ENCODE peak calls at places on chromosomes 12 and 14, in five cellular contexts. One of them, this sample, is unnamed. For H3K4me1, the result is how much of the 10 kb centered on the place peaks cover.

GRCh38 chr12:100904270-100904669 is 109.7 kb downstream of the ANO4 start:
- DNase-seq in HepG2: no peak
- DNase-seq in H1: no peak
- DNase-seq in GM12878: no peak
- DNase-seq in K562: no peak
- DNase-seq in this sample: no peak

GRCh38 chr14:47919994-47920393 is 244.6 kb upstream of the MDGA2 start:
- DNase-seq in H1: no peak
- DNase-seq in HepG2: no peak
- DNase-seq in GM12878: no peak
- DNase-seq in K562: no peak
- DNase-seq in this sample: no peak

GRCh38 chr14:52369305-52369781 is 55.2 kb downstream of the PTGER2 start:
- DNase-seq in GM12878: no peak
- DNase-seq in K562: no peak
- DNase-seq in HepG2: no peak
- DNase-seq in H1: no peak
- DNase-seq in this sample: no peak

GRCh38 chr14:41642402-41643195 is 35.9 kb downstream of the LRFN5 start:
- DNase-seq in HepG2: no peak
- DNase-seq in K562: no peak
- DNase-seq in GM12878: no peak
- DNase-seq in H1: peak
- DNase-seq in this sample: peak

GRCh38 chr14:71169028-71169427 is 261.8 kb downstream of the PCNX1 start:
- DNase-seq in GM12878: no peak
- DNase-seq in HepG2: no peak
- DNase-seq in H1: no peak
- DNase-seq in K562: peak
- DNase-seq in this sample: no peak

GRCh38 chr12:1574863-1575254 is 19.5 kb downstream of the FBXL14 start:
- DNase-seq in HepG2: no peak
- DNase-seq in K562: no peak
- DNase-seq in H1: no peak
- DNase-seq in GM12878: no peak
- DNase-seq in this sample: no peak

GRCh38 chr14:104149278-104149595 is 10.8 kb downstream of the KIF26A start:
- DNase-seq in HepG2: no peak
- DNase-seq in H1: no peak
- DNase-seq in K562: no peak
- DNase-seq in GM12878: no peak
- DNase-seq in this sample: no peak

GRCh38 chr14:76855066-76855465 is 28.9 kb downstream of the LRRC74A start:
- DNase-seq in GM12878: no peak
- DNase-seq in K562: no peak
- DNase-seq in H1: no peak
- DNase-seq in HepG2: no peak
- DNase-seq in this sample: no peak

GRCh38 chr14:47485421-47485820 is 190.0 kb downstream of the MDGA2 start:
- DNase-seq in HepG2: no peak
- DNase-seq in GM12878: no peak
- DNase-seq in H1: no peak
- DNase-seq in K562: no peak
- DNase-seq in this sample: peak

GRCh38 chr12:77924703-77925102 is 94.0 kb downstream of the NAV3 start:
- DNase-seq in K562: no peak
- DNase-seq in H1: no peak
- DNase-seq in HepG2: no peak
- DNase-seq in GM12878: no peak
- DNase-seq in this sample: no peak

GRCh38 chr14:71582705-71583104 is 349.5 kb upstream of the RGS6 start:
- DNase-seq in K562: no peak
- DNase-seq in GM12878: no peak
- DNase-seq in H1: no peak
- DNase-seq in HepG2: no peak
- DNase-seq in this sample: no peak

GRCh38 chr14:71354801-71355200 is 447.5 kb downstream of the PCNX1 start:
- DNase-seq in HepG2: no peak
- DNase-seq in GM12878: no peak
- DNase-seq in K562: no peak
- DNase-seq in H1: peak
- DNase-seq in this sample: peak

GRCh38 chr12:123941000-123941399 is 31.6 kb downstream of the CCDC92 start:
- DNase-seq in H1: no peak
- DNase-seq in HepG2: no peak
- DNase-seq in K562: no peak
- DNase-seq in GM12878: no peak
- DNase-seq in this sample: no peak

GRCh38 chr14:96197969-96198368 is 6.7 kb upstream of the BDKRB2 start:
- DNase-seq in HepG2: no peak
- DNase-seq in K562: no peak
- DNase-seq in GM12878: no peak
- DNase-seq in H1: no peak
- DNase-seq in this sample: no peak

GRCh38 chr12:52370906-52371608 is 3.8 kb upstream of the KRT85 start:
- DNase-seq in HepG2: no peak
- DNase-seq in GM12878: no peak
- DNase-seq in K562: no peak
- DNase-seq in H1: no peak
- DNase-seq in this sample: no peak

GRCh38 chr12:44015333-44015941 is 179.6 kb downstream of the TMEM117 start:
- DNase-seq in GM12878: peak
- DNase-seq in HepG2: peak
- DNase-seq in K562: peak
- DNase-seq in H1: no peak
- DNase-seq in this sample: peak

GRCh38 chr14:89813485-89814080 is 140.9 kb downstream of the EFCAB11 start:
- DNase-seq in H1: peak
- DNase-seq in HepG2: no peak
- DNase-seq in GM12878: no peak
- DNase-seq in K562: no peak
- DNase-seq in this sample: peak

GRCh38 chr12:89352492-89353187 is at the start of gene DUSP6:
- DNase-seq in HepG2: peak
- DNase-seq in K562: no peak
- DNase-seq in H1: peak
- DNase-seq in GM12878: no peak
- DNase-seq in this sample: peak

GRCh38 chr12:117072736-117073475 is 26.3 kb downstream of the TESC start:
- DNase-seq in GM12878: no peak
- DNase-seq in H1: no peak
- DNase-seq in HepG2: no peak
- DNase-seq in K562: no peak
- DNase-seq in this sample: no peak

GRCh38 chr12:70774055-70774454 is 136.8 kb upstream of the PTPRB start:
- DNase-seq in HepG2: no peak
- DNase-seq in H1: no peak
- DNase-seq in K562: no peak
- DNase-seq in GM12878: no peak
- DNase-seq in this sample: no peak

GRCh38 chr14:58280954-58281787 is 17.2 kb upstream of the ARID4A start:
- DNase-seq in GM12878: peak
- DNase-seq in K562: peak
- DNase-seq in H1: no peak
- DNase-seq in HepG2: no peak
- DNase-seq in this sample: no peak

GRCh38 chr12:68279227-68280054 is 26.0 kb upstream of the IL22 start:
- DNase-seq in GM12878: no peak
- DNase-seq in K562: no peak
- DNase-seq in H1: no peak
- DNase-seq in HepG2: peak
- DNase-seq in this sample: no peak

GRCh38 chr12:54937376-54937775 is 47.2 kb downstream of the TESPA1 start:
- DNase-seq in H1: no peak
- DNase-seq in HepG2: no peak
- DNase-seq in GM12878: no peak
- DNase-seq in K562: no peak
- DNase-seq in this sample: no peak

GRCh38 chr12:27975222-27976136 is 2.9 kb upstream of the PTHLH start:
- DNase-seq in GM12878: no peak
- DNase-seq in H1: no peak
- DNase-seq in HepG2: no peak
- DNase-seq in K562: peak
- DNase-seq in this sample: peak

GRCh38 chr12:88993655-88994054 is 358.6 kb downstream of the DUSP6 start:
- DNase-seq in HepG2: peak
- DNase-seq in H1: no peak
- DNase-seq in K562: peak
- DNase-seq in GM12878: no peak
- DNase-seq in this sample: peak

GRCh38 chr14:21048638-21049037 is 6.5 kb downstream of the RNASE7 start:
- DNase-seq in HepG2: peak
- DNase-seq in H1: no peak
- DNase-seq in GM12878: no peak
- DNase-seq in K562: no peak
- DNase-seq in this sample: no peak

GRCh38 chr12:112716099-112717093 is 75.2 kb upstream of the RPH3A start:
- DNase-seq in H1: no peak
- DNase-seq in GM12878: no peak
- DNase-seq in K562: peak
- DNase-seq in HepG2: no peak
- DNase-seq in this sample: peak

GRCh38 chr14:31867570-31867969 is 209.5 kb upstream of the ARHGAP5 start:
- DNase-seq in HepG2: peak
- DNase-seq in K562: no peak
- DNase-seq in GM12878: no peak
- DNase-seq in H1: no peak
- DNase-seq in this sample: no peak

GRCh38 chr12:13784504-13784903 is 196.9 kb downstream of the GRIN2B start:
- DNase-seq in K562: no peak
- DNase-seq in H1: no peak
- DNase-seq in HepG2: no peak
- DNase-seq in GM12878: no peak
- DNase-seq in this sample: no peak

DNA sequence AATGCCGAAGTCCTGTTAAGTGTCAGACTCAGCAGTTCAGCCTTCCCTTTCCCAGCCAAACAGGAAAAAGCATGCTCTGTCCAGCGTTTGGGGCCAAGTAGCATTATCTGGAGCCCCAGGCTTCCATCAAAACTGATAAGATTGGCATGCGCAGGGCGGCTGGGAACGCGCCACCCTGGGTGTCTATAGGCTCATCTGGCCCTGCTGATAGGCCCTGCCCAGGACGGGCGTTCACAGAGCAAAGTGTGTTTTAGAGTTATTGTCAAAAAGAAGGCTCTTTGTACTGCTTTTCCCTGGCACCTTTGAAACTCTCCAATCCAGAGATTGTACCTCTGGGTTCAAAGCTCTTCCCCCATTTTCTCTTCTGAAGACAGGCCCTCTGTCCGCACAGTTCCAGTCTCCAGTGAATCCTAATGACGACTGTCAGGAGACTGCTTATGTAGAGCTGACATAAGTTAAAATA is at the start of gene ART4:
- DNase-seq in HepG2: peak
- DNase-seq in GM12878: no peak
- DNase-seq in K562: peak
- DNase-seq in H1: no peak
- DNase-seq in this sample: no peak
- H2AFZ ChIP-seq in HepG2: peak
- H2AFZ ChIP-seq in GM12878: no peak
- H2AFZ ChIP-seq in K562: peak
- H2AFZ ChIP-seq in H1: no peak
- H2AFZ ChIP-seq in this sample: peak

GRCh38 chr14:22656945-22657711 is 13.0 kb upstream of the OR6J1 start:
- DNase-seq in HepG2: no peak
- DNase-seq in GM12878: no peak
- DNase-seq in K562: no peak
- DNase-seq in H1: no peak
- DNase-seq in this sample: no peak

GRCh38 chr14:22660654-22661053 is 16.5 kb upstream of the OR6J1 start:
- DNase-seq in HepG2: no peak
- DNase-seq in K562: no peak
- DNase-seq in GM12878: no peak
- DNase-seq in H1: no peak
- DNase-seq in this sample: no peak

GRCh38 chr14:22658951-22659350 is 14.8 kb upstream of the OR6J1 start:
- DNase-seq in K562: no peak
- DNase-seq in GM12878: no peak
- DNase-seq in HepG2: no peak
- DNase-seq in H1: no peak
- DNase-seq in this sample: no peak

GRCh38 chr14:22656226-22656625 is 12.1 kb upstream of the OR6J1 start:
- DNase-seq in GM12878: no peak
- DNase-seq in H1: no peak
- DNase-seq in HepG2: no peak
- DNase-seq in K562: no peak
- DNase-seq in this sample: no peak

DNA sequence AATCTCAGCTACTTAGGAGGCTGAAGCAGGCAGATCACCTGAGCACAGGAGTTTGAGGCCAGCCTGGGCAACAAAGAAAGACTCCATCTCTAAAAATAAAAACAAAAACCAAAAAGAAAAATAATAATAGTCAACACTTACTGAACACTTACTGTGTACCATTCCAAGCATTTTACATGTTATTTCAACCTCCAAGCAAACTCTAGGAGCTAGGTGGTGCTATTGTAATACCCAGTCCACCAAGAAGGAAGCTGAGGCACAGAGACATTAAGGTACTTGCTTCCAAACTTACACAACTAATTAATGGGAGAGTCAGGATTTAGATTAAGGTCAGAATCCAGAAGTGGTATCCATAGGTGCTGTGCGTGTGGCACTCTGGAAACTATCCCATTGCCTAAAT is 13.7 kb upstream of the OR6J1 start:
- DNase-seq in K562: no peak
- DNase-seq in GM12878: no peak
- DNase-seq in H1: no peak
- DNase-seq in HepG2: peak
- DNase-seq in this sample: peak
- H3K4me1 ChIP-seq in K562: under half
- H3K4me1 ChIP-seq in GM12878: under half
- H3K4me1 ChIP-seq in H1: under half
- H3K4me1 ChIP-seq in HepG2: under half
- H3K4me1 ChIP-seq in this sample: under half

GRCh38 chr12:107440596-107440995 is 245.0 kb upstream of the PWP1 start:
- DNase-seq in GM12878: no peak
- DNase-seq in K562: no peak
- DNase-seq in H1: no peak
- DNase-seq in HepG2: no peak
- DNase-seq in this sample: no peak

GRCh38 chr12:107442593-107442992 is 243.0 kb upstream of the PWP1 start:
- DNase-seq in H1: no peak
- DNase-seq in GM12878: no peak
- DNase-seq in K562: no peak
- DNase-seq in HepG2: no peak
- DNase-seq in this sample: no peak

GRCh38 chr12:107443320-107444090 is 242.1 kb upstream of the PWP1 start:
- DNase-seq in GM12878: no peak
- DNase-seq in HepG2: no peak
- DNase-seq in H1: no peak
- DNase-seq in K562: no peak
- DNase-seq in this sample: no peak

GRCh38 chr12:107439101-107439738 is 246.4 kb upstream of the PWP1 start:
- DNase-seq in H1: no peak
- DNase-seq in HepG2: no peak
- DNase-seq in K562: no peak
- DNase-seq in GM12878: no peak
- DNase-seq in this sample: no peak

GRCh38 chr12:107441906-107442305 is 243.7 kb upstream of the PWP1 start:
- DNase-seq in K562: no peak
- DNase-seq in GM12878: no peak
- DNase-seq in HepG2: no peak
- DNase-seq in H1: no peak
- DNase-seq in this sample: no peak
- TF ChIP-seq CREB1 in K562: no peak
- TF ChIP-seq CREB1 in GM12878: no peak
- TF ChIP-seq CREB1 in HepG2: no peak
- TF ChIP-seq CREB1 in H1: no peak
- TF ChIP-seq CREB1 in this sample: no peak

GRCh38 chr12:4615667-4616066 is 33.2 kb downstream of the AKAP3 start:
- DNase-seq in GM12878: no peak
- DNase-seq in K562: no peak
- DNase-seq in H1: no peak
- DNase-seq in HepG2: no peak
- DNase-seq in this sample: no peak
- H2AFZ ChIP-seq in GM12878: no peak
- H2AFZ ChIP-seq in K562: no peak
- H2AFZ ChIP-seq in H1: no peak
- H2AFZ ChIP-seq in HepG2: no peak
- H2AFZ ChIP-seq in this sample: no peak